ENCODE peak calls at places on chromosomes 7 and 10, in nine cellular contexts. Y, J, G, Z, U, P, C, D and H are unnamed samples.

GRCh38 chr10:101006593-101007098 is 7.0 kb downstream of the LZTS2 start:
- DNase-seq in P (no peak), J (no peak), U (no peak), Z (no peak), Y (no peak), G (no peak), C (no peak), D (no peak), H (no peak)

GRCh38 chr10:71761541-71762113 is 11.7 kb downstream of the VSIR start:
- DNase-seq in Y (no peak), U (no peak), P (no peak), D (no peak), G (no peak), Z (no peak), C (no peak), J (no peak), H (no peak)

GRCh38 chr7:64628192-64628591 is 37.7 kb upstream of the ZNF107 start:
- DNase-seq in D (no peak), C (no peak), J (no peak), P (no peak), Y (no peak), U (no peak), Z (no peak), G (no peak), H (no peak)

GRCh38 chr7:55250313-55250712 is 114.8 kb upstream of the LANCL2 start:
- DNase-seq in Z (no peak), G (peak), Y (no peak), J (no peak), P (peak), C (no peak), U (no peak), D (no peak), H (peak)

GRCh38 chr10:33347227-33347626 is 12.8 kb upstream of the NRP1 start:
- DNase-seq in G (peak), Y (no peak), D (no peak), Z (no peak), U (peak), P (no peak), J (no peak), C (no peak), H (no peak)

GRCh38 chr7:107390921-107391320 is 78.9 kb upstream of the GPR22 start:
- DNase-seq in U (no peak), D (no peak), Z (no peak), Y (no peak), P (no peak), C (no peak), J (no peak), G (no peak), H (no peak)

GRCh38 chr7:54632696-54633095 is 90.5 kb downstream of the VSTM2A start:
- DNase-seq in Y (no peak), P (no peak), G (no peak), Z (no peak), C (no peak), J (no peak), U (no peak), D (peak), H (no peak)

GRCh38 chr10:132148261-132149251 is 38.2 kb upstream of the DPYSL4 start:
- DNase-seq in Y (no peak), C (no peak), Z (no peak), J (no peak), G (no peak), P (no peak), U (no peak), D (no peak), H (no peak)

GRCh38 chr7:154903083-154903731 is 99.7 kb downstream of the PAXIP1 start:
- DNase-seq in U (no peak), J (no peak), Y (no peak), D (peak), Z (no peak), C (no peak), G (no peak), P (no peak), H (no peak)

GRCh38 chr7:97024209-97025129 is at the start of gene DLX5:
- DNase-seq in C (peak), Y (peak), Z (no peak), P (no peak), U (no peak), G (peak), J (no peak), D (no peak), H (no peak)

GRCh38 chr7:43905954-43906326 is 456 bp downstream of the URGCP start:
- DNase-seq in C (no peak), Z (no peak), J (no peak), P (peak), D (peak), Y (peak), U (peak), G (peak), H (peak)

GRCh38 chr10:130407052-130407451 is 270.9 kb downstream of the GLRX3 start:
- DNase-seq in Y (no peak), Z (no peak), D (no peak), J (no peak), U (no peak), P (no peak), C (no peak), G (no peak), H (no peak)

GRCh38 chr10:92757066-92757716 is 67.4 kb downstream of the HHEX start:
- DNase-seq in J (peak), C (no peak), Z (peak), Y (peak), U (peak), P (peak), G (peak), D (peak), H (peak)

GRCh38 chr7:1268866-1269265 is 36.2 kb downstream of the UNCX start:
- DNase-seq in Y (no peak), U (no peak), D (no peak), P (no peak), C (no peak), G (no peak), J (no peak), Z (no peak), H (no peak)

GRCh38 chr7:108299251-108300014 is 156.8 kb downstream of the NRCAM start:
- DNase-seq in U (peak), Z (no peak), G (peak), J (no peak), Y (no peak), P (no peak), C (no peak), D (no peak), H (no peak)

GRCh38 chr7:94040254-94040653 is 36.1 kb upstream of the BET1 start:
- DNase-seq in Y (no peak), P (no peak), G (no peak), Z (peak), C (no peak), D (no peak), U (no peak), J (no peak), H (no peak)

GRCh38 chr10:114623661-114624294 is 34.3 kb downstream of the ABLIM1 start:
- DNase-seq in D (no peak), G (peak), J (no peak), Z (no peak), C (no peak), U (peak), P (peak), Y (peak), H (no peak)

GRCh38 chr10:132259674-132260073 is 48.1 kb downstream of the STK32C start:
- DNase-seq in J (no peak), C (no peak), D (no peak), P (no peak), U (no peak), Y (no peak), G (no peak), Z (no peak), H (no peak)

GRCh38 chr7:45595809-45596664 is 21.9 kb downstream of the ADCY1 start:
- DNase-seq in U (no peak), C (no peak), G (no peak), P (no peak), Y (no peak), J (no peak), D (no peak), Z (no peak), H (no peak)

GRCh38 chr7:34208878-34209621 is 303.7 kb downstream of the BMPER start:
- DNase-seq in P (no peak), Z (no peak), U (no peak), D (peak), G (peak), C (no peak), Y (peak), J (no peak), H (no peak)

GRCh38 chr7:139698278-139698677 is 79.5 kb downstream of the HIPK2 start:
- DNase-seq in D (no peak), J (no peak), Z (no peak), G (no peak), U (no peak), P (no peak), Y (no peak), C (no peak), H (no peak)

GRCh38 chr7:473211-473734 is 46.4 kb downstream of the PDGFA start:
- DNase-seq in P (no peak), J (no peak), G (no peak), D (no peak), C (no peak), Y (no peak), U (no peak), Z (no peak), H (no peak)

GRCh38 chr7:15402436-15403136 is 159.2 kb downstream of the AGMO start:
- DNase-seq in C (no peak), Y (no peak), G (no peak), D (no peak), J (no peak), U (no peak), P (no peak), Z (no peak), H (no peak)

GRCh38 chr7:100080895-100081534 is 508 bp downstream of the ZNF3 start:
- DNase-seq in U (no peak), P (no peak), D (no peak), Z (peak), G (no peak), Y (peak), J (no peak), C (no peak), H (no peak)

GRCh38 chr7:98396768-98397167 is 4.1 kb downstream of the BAIAP2L1 start:
- DNase-seq in U (no peak), P (no peak), Z (no peak), C (no peak), G (no peak), D (no peak), Y (no peak), J (no peak), H (no peak)

GRCh38 chr10:106189254-106189653 is 975.3 kb downstream of the SORCS1 start:
- DNase-seq in C (no peak), Z (peak), J (no peak), D (no peak), U (peak), G (peak), P (no peak), Y (peak), H (no peak)

GRCh38 chr10:51683031-51683830 is 16.2 kb downstream of the CSTF2T start:
- DNase-seq in P (no peak), C (no peak), J (no peak), Z (no peak), G (peak), Y (peak), D (no peak), U (no peak), H (no peak)

GRCh38 chr7:139617074-139617473 is 93.6 kb downstream of the CLEC2L start:
- DNase-seq in D (no peak), U (no peak), J (no peak), P (no peak), Z (no peak), G (no peak), Y (no peak), C (no peak), H (no peak)